ENCODE peak calls at places on chromosomes 13 and 19, in five cellular contexts. G is K562, K is SK-N-SH, M is GM12878, D is HepG2. S is an unnamed sample.

GRCh38 chr13:78609464-78610205 is 6.3 kb upstream of the POU4F1 start:
- DNase-seq in G (no peak), K (peak), M (no peak), D (no peak), S (peak)

GRCh38 chr13:49499889-49500660 is 4.3 kb downstream of the PHF11 start:
- DNase-seq in G (no peak), K (no peak), M (no peak), D (no peak), S (no peak)

GRCh38 chr19:2157452-2157851 is 6.1 kb upstream of the AP3D1 start:
- DNase-seq in G (no peak), K (no peak), M (no peak), D (no peak), S (no peak)

GRCh38 chr13:48571121-48571901 is 38.4 kb upstream of the RCBTB2 start:
- DNase-seq in G (no peak), K (no peak), M (no peak), D (no peak), S (no peak)

GRCh38 chr13:99985243-99985874 is 3.8 kb downstream of the ZIC2 start:
- DNase-seq in G (no peak), K (no peak), M (no peak), D (no peak), S (no peak)

GRCh38 chr13:99028890-99029289 is 51.0 kb upstream of the DOCK9 start:
- DNase-seq in G (peak), K (no peak), M (no peak), D (no peak), S (no peak)

GRCh38 chr13:66036024-66036614 is 1194.0 kb downstream of the PCDH9 start:
- DNase-seq in G (peak), K (no peak), M (no peak), D (no peak), S (no peak)

GRCh38 chr19:3338541-3339181 is 27.7 kb upstream of the NFIC start:
- DNase-seq in G (no peak), K (no peak), M (no peak), D (no peak), S (no peak)

GRCh38 chr19:30311911-30312310 is 60.3 kb upstream of the ZNF536 start:
- DNase-seq in G (no peak), K (no peak), M (no peak), D (no peak), S (no peak)

GRCh38 chr19:34430738-34431625 is 2.8 kb downstream of the UBA2 start:
- DNase-seq in G (peak), K (peak), M (no peak), D (peak), S (peak)

GRCh38 chr19:58097349-58097748 is 682 bp downstream of the ZSCAN18 start:
- DNase-seq in G (no peak), K (peak), M (no peak), D (no peak), S (no peak)

GRCh38 chr13:65260938-65261880 is 1968.9 kb downstream of the PCDH9 start:
- DNase-seq in G (no peak), K (no peak), M (no peak), D (no peak), S (no peak)

GRCh38 chr13:101785858-101786257 is 333.4 kb downstream of the ITGBL1 start:
- DNase-seq in G (no peak), K (peak), M (no peak), D (peak), S (peak)

GRCh38 chr13:50192272-50192813 is 177.1 kb downstream of the KCNRG start:
- DNase-seq in G (no peak), K (no peak), M (no peak), D (no peak), S (no peak)

GRCh38 chr19:33260628-33261418 is 35.2 kb upstream of the SLC7A10 start:
- DNase-seq in G (no peak), K (no peak), M (no peak), D (no peak), S (no peak)

GRCh38 chr13:97261254-97262015 is 39.3 kb downstream of the MBNL2 start:
- DNase-seq in G (no peak), K (no peak), M (no peak), D (no peak), S (no peak)

GRCh38 chr13:23087884-23088283 is 92.9 kb upstream of the SGCG start:
- DNase-seq in G (peak), K (peak), M (no peak), D (peak), S (peak)

GRCh38 chr19:35716985-35717664 is 678 bp upstream of the KMT2B start:
- DNase-seq in G (peak), K (peak), M (peak), D (peak), S (peak)

GRCh38 chr19:41821003-41821735 is 23.3 kb downstream of the LYPD4 start:
- DNase-seq in G (peak), K (peak), M (peak), D (peak), S (peak)

GRCh38 chr13:68816715-68817114 is 1290.9 kb upstream of the ATXN8OS start:
- DNase-seq in G (peak), K (no peak), M (no peak), D (no peak), S (no peak)

GRCh38 chr13:27928805-27929753 is 9.3 kb downstream of the PDX1 start:
- DNase-seq in G (no peak), K (no peak), M (no peak), D (no peak), S (no peak)

GRCh38 chr13:49240017-49240416 is 7.7 kb upstream of the CDADC1 start:
- DNase-seq in G (peak), K (no peak), M (no peak), D (peak), S (peak)

GRCh38 chr19:31715249-31715944 is 366.2 kb upstream of the TSHZ3 start:
- DNase-seq in G (no peak), K (no peak), M (no peak), D (no peak), S (no peak)

GRCh38 chr19:52331757-52332156 is 4.3 kb upstream of the ZNF610 start:
- DNase-seq in G (no peak), K (no peak), M (no peak), D (no peak), S (no peak)

GRCh38 chr19:19647037-19647835 is 3.8 kb upstream of the GMIP start:
- DNase-seq in G (no peak), K (no peak), M (no peak), D (no peak), S (no peak)

GRCh38 chr19:35784401-35785086 is 9.2 kb downstream of the ARHGAP33 start:
- DNase-seq in G (no peak), K (no peak), M (no peak), D (no peak), S (no peak)

GRCh38 chr13:75170321-75170720 is 311.6 kb downstream of the TBC1D4 start:
- DNase-seq in G (no peak), K (no peak), M (no peak), D (no peak), S (no peak)

GRCh38 chr13:42478531-42479156 is 95.3 kb upstream of the TNFSF11 start:
- DNase-seq in G (no peak), K (peak), M (no peak), D (no peak), S (peak)

GRCh38 chr13:52808842-52809219 is 39.6 kb downstream of the PCDH8 start:
- DNase-seq in G (no peak), K (no peak), M (no peak), D (no peak), S (no peak)

GRCh38 chr13:43401364-43401763 is 378.0 kb downstream of the DNAJC15 start:
- DNase-seq in G (no peak), K (no peak), M (no peak), D (no peak), S (no peak)

GRCh38 chr13:27578121-27579030 is 42.0 kb downstream of the LNX2 start:
- DNase-seq in G (no peak), K (no peak), M (no peak), D (no peak), S (no peak)

GRCh38 chr19:45428385-45429231 is 4.9 kb upstream of the ERCC1 start:
- DNase-seq in G (peak), K (peak), M (no peak), D (no peak), S (peak)
- TF ChIP-seq FOXM1 in G (no peak), K (no peak), M (no peak), D (no peak), S (no peak)

GRCh38 chr19:46610851-46611770 is 10.0 kb downstream of the CALM3 start:
- DNase-seq in G (no peak), K (peak), M (no peak), D (no peak), S (no peak)
- TF ChIP-seq FOXM1 in G (no peak), K (no peak), M (no peak), D (no peak), S (no peak)

GRCh38 chr19:24051516-24051915 is 35.5 kb upstream of the ZNF254 start:
- DNase-seq in G (no peak), K (no peak), M (no peak), D (no peak), S (no peak)
- TF ChIP-seq FOXM1 in G (no peak), K (no peak), M (no peak), D (no peak), S (no peak)

GRCh38 chr13:114064516-114065140 is 67.8 kb downstream of the RASA3 start:
- DNase-seq in G (peak), K (peak), M (no peak), D (no peak), S (no peak)

GRCh38 chr13:114066956-114067355 is 65.5 kb downstream of the RASA3 start:
- DNase-seq in G (no peak), K (no peak), M (no peak), D (no peak), S (no peak)

GRCh38 chr13:114067381-114067885 is 65.0 kb downstream of the RASA3 start:
- DNase-seq in G (no peak), K (no peak), M (peak), D (no peak), S (no peak)

GRCh38 chr13:114065141-114065925 is 67.1 kb downstream of the RASA3 start:
- DNase-seq in G (peak), K (peak), M (no peak), D (peak), S (peak)

GRCh38 chr13:114065926-114066774 is 66.3 kb downstream of the RASA3 start:
- DNase-seq in G (no peak), K (no peak), M (no peak), D (no peak), S (no peak)
- TF ChIP-seq FOXM1 in G (no peak), K (no peak), M (no peak), D (no peak), S (no peak)